ENCODE peak calls at places on chromosomes 2 and 18, in five cellular contexts. R is endothelial cell, I is HCT116, A is HFFc6, K is neural progenitor cell. T is an unnamed sample.

GRCh38 chr18:75408554-75409506 is 18.7 kb downstream of the SMIM21 start:
- DNase-seq in R (no peak), I (peak), A (peak), K (no peak), T (no peak)

GRCh38 chr2:109415460-109416004 is 198.2 kb downstream of the SEPTIN10 start:
- DNase-seq in R (no peak), I (no peak), A (no peak), K (peak), T (no peak)

GRCh38 chr2:9380702-9381628 is 42.4 kb downstream of the ITGB1BP1 start:
- DNase-seq in R (no peak), I (peak), A (peak), K (no peak), T (no peak)

GRCh38 chr2:216195565-216195978 is 86.4 kb downstream of the XRCC5 start:
- DNase-seq in R (no peak), I (no peak), A (peak), K (no peak), T (no peak)

GRCh38 chr18:48674198-48674721 is 135.4 kb downstream of the CTIF start:
- DNase-seq in R (no peak), I (no peak), A (peak), K (no peak), T (no peak)

GRCh38 chr2:224646242-224646846 is 61.2 kb upstream of the CUL3 start:
- DNase-seq in R (peak), I (peak), A (peak), K (peak), T (no peak)

GRCh38 chr2:148375214-148375613 is 269.3 kb upstream of the EPC2 start:
- DNase-seq in R (no peak), I (no peak), A (no peak), K (peak), T (no peak)

GRCh38 chr18:9763157-9763556 is 55.1 kb downstream of the RAB31 start:
- DNase-seq in R (no peak), I (no peak), A (no peak), K (no peak), T (no peak)

GRCh38 chr2:218261424-218262273 is 834 bp downstream of the GPBAR1 start:
- DNase-seq in R (no peak), I (no peak), A (no peak), K (peak), T (no peak)

T was measured in naive thymus-derived CD8-positive, alpha-beta T cell.